ENCODE peak calls at places on chromosome 12, in five cellular contexts. One of them, this sample, is unnamed.

GRCh38 chr12:1691123-1692007 is 495 bp downstream of the ADIPOR2 start:
- DNase-seq in H9: no peak
- DNase-seq in mesenchymal stem cell: peak
- DNase-seq in IMR-90: no peak
- DNase-seq in trophoblast cell: peak
- DNase-seq in this sample: peak

GRCh38 chr12:31832740-31833540 is 104.1 kb upstream of the AMN1 start:
- DNase-seq in H9: no peak
- DNase-seq in mesenchymal stem cell: no peak
- DNase-seq in IMR-90: no peak
- DNase-seq in trophoblast cell: peak
- DNase-seq in this sample: no peak

GRCh38 chr12:118436002-118436724 is 59.8 kb downstream of the SUDS3 start:
- DNase-seq in H9: peak
- DNase-seq in mesenchymal stem cell: no peak
- DNase-seq in IMR-90: no peak
- DNase-seq in trophoblast cell: peak
- DNase-seq in this sample: peak

GRCh38 chr12:92330654-92331053 is 185.0 kb upstream of the BTG1 start:
- DNase-seq in H9: no peak
- DNase-seq in mesenchymal stem cell: no peak
- DNase-seq in IMR-90: no peak
- DNase-seq in trophoblast cell: no peak
- DNase-seq in this sample: no peak

GRCh38 chr12:29921307-29921706 is 137.6 kb upstream of the TMTC1 start:
- DNase-seq in H9: no peak
- DNase-seq in mesenchymal stem cell: peak
- DNase-seq in IMR-90: peak
- DNase-seq in trophoblast cell: no peak
- DNase-seq in this sample: peak

GRCh38 chr12:76274699-76275098 is 73.5 kb downstream of the BBS10 start:
- DNase-seq in H9: no peak
- DNase-seq in mesenchymal stem cell: peak
- DNase-seq in IMR-90: peak
- DNase-seq in trophoblast cell: no peak
- DNase-seq in this sample: no peak

GRCh38 chr12:15634010-15634676 is 155.0 kb downstream of the EPS8 start:
- DNase-seq in H9: no peak
- DNase-seq in mesenchymal stem cell: peak
- DNase-seq in IMR-90: peak
- DNase-seq in trophoblast cell: no peak
- DNase-seq in this sample: no peak

GRCh38 chr12:63078911-63079310 is 72.1 kb downstream of the AVPR1A start:
- DNase-seq in H9: no peak
- DNase-seq in mesenchymal stem cell: no peak
- DNase-seq in IMR-90: no peak
- DNase-seq in trophoblast cell: no peak
- DNase-seq in this sample: no peak

GRCh38 chr12:132489078-132489601 is 811 bp upstream of the FBRSL1 start:
- DNase-seq in H9: no peak
- DNase-seq in mesenchymal stem cell: peak
- DNase-seq in IMR-90: no peak
- DNase-seq in trophoblast cell: peak
- DNase-seq in this sample: no peak

GRCh38 chr12:27076468-27076867 is 5.9 kb downstream of the C12orf71 start:
- DNase-seq in H9: no peak
- DNase-seq in mesenchymal stem cell: no peak
- DNase-seq in IMR-90: no peak
- DNase-seq in trophoblast cell: no peak
- DNase-seq in this sample: no peak

GRCh38 chr12:98352218-98352811 is 163.1 kb upstream of the TMPO start:
- DNase-seq in H9: no peak
- DNase-seq in mesenchymal stem cell: peak
- DNase-seq in IMR-90: peak
- DNase-seq in trophoblast cell: peak
- DNase-seq in this sample: peak

GRCh38 chr12:46916796-46917419 is 91.1 kb upstream of the SLC38A4 start:
- DNase-seq in H9: no peak
- DNase-seq in mesenchymal stem cell: no peak
- DNase-seq in IMR-90: peak
- DNase-seq in trophoblast cell: peak
- DNase-seq in this sample: no peak

GRCh38 chr12:91406920-91407341 is 224.3 kb upstream of the DCN start:
- DNase-seq in H9: no peak
- DNase-seq in mesenchymal stem cell: peak
- DNase-seq in IMR-90: no peak
- DNase-seq in trophoblast cell: peak
- DNase-seq in this sample: peak

GRCh38 chr12:132428872-132429121 is 61.2 kb upstream of the FBRSL1 start:
- DNase-seq in H9: no peak
- DNase-seq in mesenchymal stem cell: no peak
- DNase-seq in IMR-90: no peak
- DNase-seq in trophoblast cell: no peak
- DNase-seq in this sample: peak

GRCh38 chr12:94640134-94640928 is 10.0 kb downstream of the TMCC3 start:
- DNase-seq in H9: no peak
- DNase-seq in mesenchymal stem cell: peak
- DNase-seq in IMR-90: peak
- DNase-seq in trophoblast cell: peak
- DNase-seq in this sample: no peak

GRCh38 chr12:82708056-82708455 is 21.4 kb downstream of the TMTC2 start:
- DNase-seq in H9: no peak
- DNase-seq in mesenchymal stem cell: no peak
- DNase-seq in IMR-90: no peak
- DNase-seq in trophoblast cell: no peak
- DNase-seq in this sample: no peak

DNA sequence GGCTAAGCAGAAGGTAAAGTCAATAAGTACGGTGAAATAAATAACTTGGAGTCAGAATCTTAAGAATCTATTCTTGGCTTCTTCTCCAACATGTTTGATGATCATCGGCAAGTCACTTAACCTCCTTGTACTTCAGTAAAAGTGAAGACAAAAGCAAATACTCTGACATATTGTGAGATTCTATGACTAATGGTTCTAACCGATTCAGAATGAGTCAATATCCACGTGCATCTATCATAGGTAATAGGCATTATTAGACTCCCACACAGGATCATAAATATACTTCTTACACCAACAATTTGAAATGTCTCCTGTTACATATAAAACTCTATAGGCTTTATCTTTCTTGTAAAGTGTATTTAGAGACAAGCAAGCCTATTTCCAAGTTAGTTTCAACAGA is 144.4 kb upstream of the ATXN7L3B start:
- DNase-seq in H9: no peak
- DNase-seq in mesenchymal stem cell: no peak
- DNase-seq in IMR-90: no peak
- DNase-seq in trophoblast cell: no peak
- DNase-seq in this sample: no peak
- H3K23ac ChIP-seq in H9: no peak
- H3K23ac ChIP-seq in mesenchymal stem cell: no peak
- H3K23ac ChIP-seq in IMR-90: no peak
- H3K23ac ChIP-seq in trophoblast cell: no peak
- H3K23ac ChIP-seq in this sample: no peak

DNA sequence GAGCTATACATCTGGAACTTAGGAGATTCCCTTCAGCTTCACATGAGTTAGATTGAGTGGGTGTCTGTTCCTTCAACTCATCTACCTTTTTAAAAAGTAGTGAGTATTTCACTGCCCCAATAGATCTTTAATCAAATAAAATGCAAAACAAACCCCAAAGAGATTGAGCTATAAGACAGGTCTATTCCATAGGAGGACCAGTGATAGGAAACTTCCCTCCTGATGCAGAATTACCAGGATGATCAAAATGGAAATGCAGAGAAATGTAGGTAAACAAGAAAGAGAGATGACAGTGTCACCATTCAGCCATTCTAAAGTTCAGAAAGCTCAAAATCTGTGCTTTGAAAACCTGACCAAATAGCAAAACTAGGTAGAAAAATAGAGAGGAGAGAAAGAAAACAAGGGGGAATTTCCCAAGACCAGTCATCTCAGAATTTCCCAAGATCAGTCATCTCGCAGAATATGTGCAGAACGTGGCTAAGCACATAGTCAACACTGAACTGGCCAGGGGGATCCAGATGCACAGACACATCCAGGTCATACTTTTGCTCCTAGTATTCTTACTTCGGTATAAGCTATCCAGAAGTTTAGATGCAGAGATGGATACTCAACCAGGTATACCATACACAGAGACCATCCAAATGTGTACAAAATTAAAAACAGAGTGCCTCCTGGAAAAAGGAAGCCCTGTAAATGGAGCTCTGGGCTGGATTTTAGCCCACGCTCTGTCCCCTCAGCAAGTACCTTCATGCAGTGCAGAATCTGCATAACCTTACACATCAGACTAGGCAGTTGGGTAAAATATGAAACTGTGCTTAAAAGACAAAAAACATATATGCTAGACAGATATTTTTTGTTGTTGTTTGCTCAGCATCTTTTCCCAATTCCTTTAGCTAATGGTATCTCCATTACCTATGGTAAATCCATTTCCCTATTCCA is 27.4 kb downstream of the SLC41A2 start:
- DNase-seq in H9: no peak
- DNase-seq in mesenchymal stem cell: peak
- DNase-seq in IMR-90: peak
- DNase-seq in trophoblast cell: peak
- DNase-seq in this sample: no peak
- H3K23ac ChIP-seq in H9: no peak
- H3K23ac ChIP-seq in mesenchymal stem cell: no peak
- H3K23ac ChIP-seq in IMR-90: no peak
- H3K23ac ChIP-seq in trophoblast cell: no peak
- H3K23ac ChIP-seq in this sample: no peak

DNA sequence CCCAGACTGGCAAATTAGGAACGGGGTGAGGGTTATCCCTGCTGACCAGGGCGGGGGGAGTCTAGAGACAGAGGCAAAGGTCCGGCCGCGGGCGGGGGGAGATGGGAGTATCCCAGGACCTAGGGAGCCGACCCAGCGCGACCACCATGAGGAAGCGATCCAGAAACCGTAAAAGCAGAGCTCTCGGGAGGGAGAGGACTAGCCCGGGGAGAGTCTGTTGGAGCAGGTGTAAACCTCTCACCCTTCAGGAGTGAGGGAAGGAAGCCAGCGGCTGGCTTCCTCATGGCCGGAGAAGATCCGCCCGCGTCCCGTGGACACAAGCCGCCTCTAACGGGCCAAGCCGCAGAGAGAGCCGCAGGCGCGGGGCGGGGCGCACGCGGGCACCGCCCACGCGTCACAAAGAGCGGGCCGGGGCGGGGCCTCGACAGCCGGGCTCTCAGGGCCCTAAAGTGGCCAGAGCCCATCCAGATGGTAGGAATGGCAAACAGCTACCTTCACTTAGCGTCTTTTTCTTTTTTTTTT is at the start of gene ACRBP:
- DNase-seq in H9: peak
- DNase-seq in mesenchymal stem cell: peak
- DNase-seq in IMR-90: peak
- DNase-seq in trophoblast cell: peak
- DNase-seq in this sample: peak
- H3K23ac ChIP-seq in H9: no peak
- H3K23ac ChIP-seq in mesenchymal stem cell: no peak
- H3K23ac ChIP-seq in IMR-90: no peak
- H3K23ac ChIP-seq in trophoblast cell: no peak
- H3K23ac ChIP-seq in this sample: no peak

DNA sequence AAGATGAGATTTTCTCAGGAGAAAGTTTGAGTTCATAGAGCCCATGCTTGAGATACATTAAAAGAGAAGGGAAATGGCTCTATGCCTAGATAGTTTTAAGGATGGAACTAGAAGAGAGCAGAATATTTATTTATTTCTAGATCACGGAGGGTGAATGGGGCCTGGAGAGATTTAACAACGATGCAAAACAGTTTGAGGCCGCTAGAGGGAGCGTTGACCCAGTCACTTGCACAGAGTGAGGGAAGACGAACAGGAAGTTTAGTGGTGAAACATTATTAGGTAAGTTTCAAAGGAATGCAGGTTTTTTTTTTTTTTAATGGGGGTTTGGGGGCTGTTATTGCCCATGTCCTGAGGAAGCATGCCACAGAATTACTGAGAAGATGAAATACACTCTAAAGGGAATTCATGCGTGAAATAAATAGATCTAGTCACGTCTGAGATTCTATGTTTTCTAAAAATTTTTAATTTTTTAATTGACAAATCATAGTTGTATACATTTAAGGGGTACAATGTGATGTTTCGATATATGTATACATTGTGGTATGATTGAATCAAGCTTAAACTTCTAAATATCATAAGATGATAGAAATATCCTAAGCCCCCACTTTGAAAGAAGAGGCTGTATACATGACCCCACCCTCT is 14.8 kb upstream of the PPP1R1A start:
- DNase-seq in H9: peak
- DNase-seq in mesenchymal stem cell: peak
- DNase-seq in IMR-90: peak
- DNase-seq in trophoblast cell: peak
- DNase-seq in this sample: peak
- H3K23ac ChIP-seq in H9: no peak
- H3K23ac ChIP-seq in mesenchymal stem cell: no peak
- H3K23ac ChIP-seq in IMR-90: no peak
- H3K23ac ChIP-seq in trophoblast cell: no peak
- H3K23ac ChIP-seq in this sample: no peak